ENCODE peak calls at places on chromosomes 1 and 21, in nine cellular contexts. K is GM23338, O is cardiac muscle cell, N is ovary, W is uterus, Q is fibroblast of the aortic adventitia, U is endodermal cell, A is thoracic aorta, P is H7. E is an unnamed sample.

GRCh38 chr1:160548960-160549664 is 26.1 kb upstream of the SLAMF6 start:
- DNase-seq in K (no peak), U (no peak), A (no peak), P (no peak), N (no peak), W (no peak), O (no peak), Q (no peak), E (no peak)

GRCh38 chr1:221174598-221174997 is 295.4 kb downstream of the HLX start:
- DNase-seq in W (no peak), A (no peak), K (peak), P (peak), Q (peak), U (peak), O (peak), N (no peak), E (peak)

GRCh38 chr1:181768216-181768929 is 285.1 kb downstream of the CACNA1E start:
- DNase-seq in K (no peak), Q (no peak), N (no peak), U (no peak), W (no peak), O (no peak), P (no peak), A (no peak), E (no peak)

GRCh38 chr1:59815892-59816291 is 1.1 kb downstream of the HOOK1 start:
- DNase-seq in P (no peak), W (no peak), A (no peak), K (peak), N (no peak), U (no peak), O (no peak), Q (no peak), E (no peak)

GRCh38 chr1:23422313-23422877 is 2.2 kb downstream of the TCEA3 start:
- DNase-seq in P (no peak), W (peak), U (no peak), A (peak), N (peak), K (no peak), O (peak), Q (peak), E (peak)

GRCh38 chr1:206555473-206555935 is 48.2 kb downstream of the RASSF5 start:
- DNase-seq in N (peak), P (peak), Q (no peak), W (peak), U (peak), K (peak), A (no peak), O (peak), E (peak)

GRCh38 chr1:225250432-225250831 is 177.4 kb downstream of the LBR start:
- DNase-seq in U (no peak), K (no peak), O (no peak), A (no peak), W (no peak), Q (no peak), P (no peak), N (no peak), E (no peak)

GRCh38 chr1:191145834-191146233 is 668.2 kb upstream of the BRINP3 start:
- DNase-seq in O (no peak), Q (no peak), U (no peak), W (no peak), K (no peak), A (no peak), P (no peak), N (no peak), E (no peak)

GRCh38 chr1:165747632-165748452 is 20.8 kb downstream of the TMCO1 start:
- DNase-seq in Q (no peak), P (no peak), W (no peak), U (peak), O (no peak), A (no peak), K (no peak), N (no peak), E (no peak)

GRCh38 chr1:158049867-158050266 is 56.4 kb downstream of the KIRREL1 start:
- DNase-seq in W (no peak), N (no peak), O (no peak), Q (peak), K (no peak), U (no peak), A (no peak), P (no peak), E (no peak)

GRCh38 chr1:246683521-246683920 is 40.7 kb upstream of the SCCPDH start:
- DNase-seq in A (no peak), W (no peak), O (no peak), K (no peak), N (no peak), P (no peak), U (no peak), Q (no peak), E (no peak)

GRCh38 chr1:223659711-223660110 is 5.8 kb downstream of the CAPN8 start:
- DNase-seq in U (no peak), P (no peak), W (no peak), O (no peak), Q (no peak), A (no peak), K (no peak), N (no peak), E (no peak)

GRCh38 chr21:14734191-14734590 is 188.1 kb upstream of the SAMSN1 start:
- DNase-seq in Q (no peak), P (no peak), A (no peak), O (no peak), W (no peak), K (no peak), N (no peak), U (no peak), E (no peak)

GRCh38 chr1:53246261-53247134 is 8.2 kb upstream of the MAGOH start:
- DNase-seq in N (no peak), K (no peak), W (no peak), O (no peak), P (no peak), Q (peak), U (no peak), A (no peak), E (no peak)

GRCh38 chr1:204410764-204411450 is 710 bp downstream of the PPP1R15B start:
- DNase-seq in O (peak), Q (peak), K (peak), W (peak), U (no peak), A (no peak), N (no peak), P (peak), E (peak)

GRCh38 chr1:38858833-38859560 is 575 bp downstream of the RRAGC start:
- DNase-seq in U (peak), K (no peak), O (peak), A (peak), Q (peak), N (peak), P (peak), W (peak), E (peak)

GRCh38 chr1:19981507-19982312 is 2.3 kb upstream of the PLA2G2A start:
- DNase-seq in K (no peak), P (no peak), A (no peak), U (no peak), Q (no peak), W (no peak), N (peak), O (no peak), E (no peak)

GRCh38 chr1:239956230-239956629 is 135.5 kb upstream of the FMN2 start:
- DNase-seq in W (no peak), A (no peak), O (no peak), K (no peak), U (no peak), N (no peak), P (no peak), Q (no peak), E (no peak)

GRCh38 chr1:7620196-7620595 is 150.9 kb upstream of the VAMP3 start:
- DNase-seq in K (no peak), P (no peak), W (no peak), U (no peak), Q (no peak), A (no peak), O (no peak), N (no peak), E (no peak)

GRCh38 chr1:63592536-63593302 is 492 bp upstream of the PGM1 start:
- DNase-seq in U (no peak), A (no peak), P (no peak), K (peak), N (no peak), Q (peak), O (no peak), W (no peak), E (no peak)

GRCh38 chr1:30744060-30744756 is 13.4 kb downstream of the LAPTM5 start:
- DNase-seq in K (no peak), O (no peak), W (no peak), U (no peak), A (no peak), Q (peak), N (no peak), P (no peak), E (no peak)

GRCh38 chr1:54680387-54680786 is 35.3 kb upstream of the TTC4 start:
- DNase-seq in W (no peak), U (no peak), A (no peak), Q (no peak), N (no peak), K (no peak), O (no peak), P (peak), E (no peak)

GRCh38 chr1:205536759-205537361 is 32.4 kb downstream of the CDK18 start:
- DNase-seq in A (no peak), U (peak), W (peak), P (no peak), K (no peak), Q (no peak), N (no peak), O (no peak), E (no peak)

GRCh38 chr1:194710671-194711070 is 1524.3 kb upstream of the B3GALT2 start:
- DNase-seq in K (no peak), P (no peak), U (no peak), A (no peak), N (no peak), Q (no peak), O (no peak), W (no peak), E (no peak)

DNA sequence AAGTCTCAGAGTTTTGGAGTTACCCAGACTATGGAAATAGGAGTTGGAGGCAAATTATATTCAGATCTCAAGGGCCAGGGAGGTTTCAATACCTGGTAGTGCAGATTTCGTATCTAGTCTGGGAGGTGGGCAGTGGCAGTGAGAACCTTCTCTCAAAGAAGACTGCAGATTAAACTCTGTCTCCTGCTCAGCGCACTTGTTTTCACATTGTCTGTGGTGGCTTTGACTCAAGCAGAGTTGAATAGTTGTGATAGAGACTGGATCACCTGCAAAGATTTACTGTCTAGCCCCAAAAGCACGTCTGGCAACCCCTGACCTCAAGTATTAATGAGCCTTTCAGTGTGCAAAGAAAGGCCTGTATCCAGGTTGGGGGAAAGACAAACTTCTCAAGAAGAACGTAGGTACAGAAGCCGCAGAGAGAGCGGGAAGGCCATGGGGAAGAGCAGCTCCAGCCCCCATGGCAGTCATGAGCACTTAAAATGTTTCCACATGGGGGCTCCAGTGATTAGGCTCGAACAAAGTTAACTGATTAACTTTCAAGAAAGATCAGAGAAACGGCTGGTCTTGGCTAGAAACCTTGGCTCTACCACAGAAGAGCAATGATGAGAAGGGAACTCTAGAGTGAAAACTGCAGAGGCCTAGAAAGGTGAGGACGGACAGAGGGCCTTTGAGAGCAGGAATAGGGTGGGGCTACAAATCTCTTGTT is 15.3 kb downstream of the HENMT1 start:
- DNase-seq in N (no peak), Q (peak), U (no peak), P (peak), A (no peak), K (peak), W (no peak), O (no peak), E (no peak)
- H3K4me3 ChIP-seq in N (no peak), Q (no peak), U (no peak), P (no peak), A (no peak), K (no peak), W (no peak), O (no peak), E (no peak)

DNA sequence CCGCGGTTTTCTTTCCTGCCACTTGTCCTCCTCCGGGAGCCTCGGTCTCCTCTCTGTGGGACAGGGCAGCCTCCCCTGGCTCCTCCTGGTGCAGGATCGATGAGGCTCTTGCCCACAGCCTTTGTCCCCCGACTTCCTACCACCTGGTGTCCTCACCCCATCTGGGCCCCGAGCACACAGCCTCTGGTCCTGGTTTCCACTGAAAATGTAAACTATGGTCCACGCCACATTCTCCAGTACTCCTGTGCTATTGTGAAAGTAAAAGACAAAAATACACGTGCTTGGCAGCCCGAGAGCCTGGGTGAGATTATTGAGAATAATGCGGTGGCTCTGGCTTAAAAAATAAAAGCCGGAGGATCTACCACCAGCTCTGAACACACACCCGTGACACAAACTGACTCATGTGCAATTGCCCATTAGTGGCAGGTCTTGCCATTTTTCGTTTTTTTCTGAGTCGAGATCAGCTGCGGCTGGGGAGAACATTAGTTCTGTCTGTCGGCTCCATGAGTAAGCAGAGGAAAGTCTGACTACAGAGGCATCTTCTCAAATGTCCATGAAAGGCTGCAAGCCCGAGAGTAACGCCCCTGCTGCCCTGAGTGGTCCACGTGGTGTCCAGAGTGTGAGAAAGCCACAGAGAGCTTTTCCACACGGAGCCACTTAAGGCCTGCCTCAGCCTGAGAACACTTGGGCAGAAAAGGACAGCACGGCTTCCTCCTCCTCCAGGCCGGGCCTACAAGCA is 5.7 kb upstream of the COL6A2 start:
- DNase-seq in P (no peak), O (no peak), W (peak), K (no peak), A (peak), N (peak), U (no peak), Q (peak), E (peak)
- H3K4me3 ChIP-seq in P (no peak), O (no peak), W (peak), K (no peak), A (peak), N (no peak), U (no peak), Q (peak), E (peak)

GRCh38 chr1:2528016-2528415 is 1.6 kb upstream of the PANK4 start:
- DNase-seq in Q (no peak), U (no peak), W (no peak), O (no peak), N (peak), A (no peak), K (no peak), P (no peak), E (peak)
- H3K4me3 ChIP-seq in Q (no peak), U (no peak), W (no peak), O (no peak), N (no peak), A (no peak), K (no peak), P (no peak), E (no peak)

GRCh38 chr1:172549621-172550280 is 16.8 kb downstream of the SUCO start:
- DNase-seq in U (no peak), N (no peak), O (no peak), A (no peak), W (no peak), K (no peak), Q (peak), P (no peak), E (no peak)
- H3K4me3 ChIP-seq in U (peak), N (no peak), O (no peak), A (no peak), W (no peak), K (no peak), Q (no peak), P (no peak), E (no peak)

GRCh38 chr1:27886744-27887143 is 14.4 kb downstream of the THEMIS2 start:
- DNase-seq in N (no peak), U (no peak), A (no peak), Q (no peak), K (no peak), O (no peak), W (no peak), P (no peak), E (no peak)

GRCh38 chr1:27885620-27886352 is 13.4 kb downstream of the THEMIS2 start:
- DNase-seq in N (no peak), K (no peak), U (no peak), Q (no peak), A (no peak), O (no peak), W (no peak), P (no peak), E (no peak)

GRCh38 chr1:27887215-27888035 is 15.1 kb downstream of the THEMIS2 start:
- DNase-seq in Q (no peak), O (no peak), N (no peak), K (no peak), U (no peak), A (no peak), W (no peak), P (no peak), E (no peak)

GRCh38 chr1:27885114-27885528 is 12.8 kb downstream of the THEMIS2 start:
- DNase-seq in O (no peak), N (no peak), W (no peak), P (no peak), A (no peak), K (no peak), U (no peak), Q (no peak), E (no peak)

GRCh38 chr1:27886353-27886679 is 14.0 kb downstream of the THEMIS2 start:
- DNase-seq in U (no peak), Q (no peak), A (no peak), P (no peak), N (no peak), K (no peak), W (no peak), O (no peak), E (no peak)
- H3K4me3 ChIP-seq in U (no peak), Q (no peak), A (no peak), P (no peak), N (no peak), K (no peak), W (no peak), O (no peak), E (no peak)